ENCODE peak calls at places on chromosomes 12 and 14, in four cellular contexts. Y is cardiac muscle cell, J is AG09309, G is adipocyte. E is an unnamed sample.

GRCh38 chr12:122063691-122064033 is 14.9 kb upstream of the MLXIP start:
- DNase-seq in G (no peak), Y (peak), J (no peak), E (no peak)

GRCh38 chr12:79262938-79263337 is 398.4 kb downstream of the SYT1 start:
- DNase-seq in G (no peak), J (no peak), Y (no peak), E (no peak)

GRCh38 chr14:24315807-24316596 is 4.7 kb downstream of the LTB4R start:
- DNase-seq in J (no peak), G (no peak), Y (peak), E (no peak)

GRCh38 chr12:41903014-41903702 is 241.5 kb downstream of the GXYLT1 start:
- DNase-seq in Y (no peak), G (no peak), J (no peak), E (no peak)

GRCh38 chr12:132173135-132174014 is 29.1 kb downstream of the NOC4L start:
- DNase-seq in Y (no peak), G (no peak), J (no peak), E (no peak)

GRCh38 chr12:81078469-81079196 is 754 bp downstream of the ACSS3 start:
- DNase-seq in G (peak), Y (peak), J (peak), E (no peak)

GRCh38 chr14:67228325-67228984 is 12.8 kb upstream of the PALS1 start:
- DNase-seq in G (no peak), Y (no peak), J (peak), E (no peak)

GRCh38 chr12:53927220-53928029 is 11.2 kb upstream of the HOXC13 start:
- DNase-seq in G (no peak), Y (no peak), J (no peak), E (no peak)

GRCh38 chr12:27105746-27106536 is 23.6 kb upstream of the C12orf71 start:
- DNase-seq in Y (no peak), G (no peak), J (no peak), E (no peak)

GRCh38 chr14:75492832-75493579 is 29.3 kb upstream of the BATF start:
- DNase-seq in J (no peak), G (no peak), Y (no peak), E (no peak)

GRCh38 chr14:88551936-88552565 is 2.8 kb downstream of the PTPN21 start:
- DNase-seq in G (peak), Y (peak), J (no peak), E (no peak)

GRCh38 chr12:1108276-1108675 is 117.3 kb downstream of the ERC1 start:
- DNase-seq in G (no peak), Y (no peak), J (no peak), E (no peak)

GRCh38 chr12:1930816-1931597 is 12.6 kb upstream of the CACNA2D4 start:
- DNase-seq in Y (no peak), J (no peak), G (no peak), E (no peak)

GRCh38 chr14:58152569-58152857 is 500 bp upstream of the ARMH4 start:
- DNase-seq in Y (no peak), J (no peak), G (no peak), E (no peak)

GRCh38 chr14:53174918-53175317 is 21.8 kb upstream of the DDHD1 start:
- DNase-seq in G (no peak), Y (no peak), J (no peak), E (no peak)

GRCh38 chr14:104263671-104264358 is 125.4 kb downstream of the KIF26A start:
- DNase-seq in Y (no peak), G (no peak), J (no peak), E (no peak)

GRCh38 chr12:42442328-42442759 is 116.4 kb downstream of the PPHLN1 start:
- DNase-seq in J (no peak), Y (no peak), G (no peak), E (no peak)

GRCh38 chr12:53096761-53097160 is 706 bp upstream of the IGFBP6 start:
- DNase-seq in J (no peak), G (peak), Y (no peak), E (no peak)

GRCh38 chr12:108722992-108723766 is 8.1 kb downstream of the CORO1C start:
- DNase-seq in Y (peak), G (peak), J (peak), E (no peak)

GRCh38 chr14:77653473-77653872 is 37.0 kb upstream of the SPTLC2 start:
- DNase-seq in Y (no peak), J (no peak), G (no peak), E (no peak)

GRCh38 chr14:71264260-71264659 is 357.0 kb downstream of the PCNX1 start:
- DNase-seq in G (no peak), Y (no peak), J (no peak), E (no peak)

GRCh38 chr12:56120158-56120846 is 2.2 kb downstream of the ZC3H10 start:
- DNase-seq in J (no peak), Y (no peak), G (no peak), E (no peak)

GRCh38 chr14:83940253-83940652 is 1589.7 kb upstream of the FLRT2 start:
- DNase-seq in G (peak), J (no peak), Y (peak), E (no peak)

GRCh38 chr12:48061943-48062719 is 43.7 kb downstream of the SENP1 start:
- DNase-seq in G (no peak), J (no peak), Y (peak), E (no peak)

GRCh38 chr12:67649165-67650126 is 901 bp downstream of the DYRK2 start:
- DNase-seq in J (no peak), Y (no peak), G (peak), E (no peak)

GRCh38 chr12:28497889-28498411 is 307.7 kb downstream of the CCDC91 start:
- DNase-seq in Y (peak), G (peak), J (no peak), E (no peak)

GRCh38 chr14:93036652-93037341 is 78.9 kb downstream of the ITPK1 start:
- DNase-seq in J (no peak), Y (peak), G (no peak), E (no peak)

GRCh38 chr12:27967551-27968054 is 4.9 kb downstream of the PTHLH start:
- DNase-seq in G (no peak), Y (no peak), J (no peak), E (no peak)

GRCh38 chr12:92827836-92828431 is 101.2 kb downstream of the EEA1 start:
- DNase-seq in J (no peak), Y (peak), G (peak), E (no peak)

GRCh38 chr12:48003226-48004038 is 844 bp downstream of the COL2A1 start:
- DNase-seq in G (no peak), Y (peak), J (no peak), E (no peak)

GRCh38 chr12:19410211-19410610 is 29.1 kb upstream of the AEBP2 start:
- DNase-seq in Y (peak), J (no peak), G (no peak), E (no peak)

GRCh38 chr14:40870252-40870651 is 736.4 kb upstream of the LRFN5 start:
- DNase-seq in G (no peak), Y (no peak), J (no peak), E (no peak)

GRCh38 chr12:50926415-50926814 is 25.9 kb upstream of the HIGD1C start:
- DNase-seq in Y (no peak), J (no peak), G (no peak), E (no peak)

GRCh38 chr12:50927356-50927755 is 25.0 kb upstream of the HIGD1C start:
- DNase-seq in Y (no peak), J (no peak), G (no peak), E (no peak)

GRCh38 chr12:50929831-50930230 is 22.5 kb upstream of the HIGD1C start:
- DNase-seq in J (no peak), Y (no peak), G (no peak), E (no peak)

GRCh38 chr12:50927766-50928224 is 24.5 kb upstream of the HIGD1C start:
- DNase-seq in G (no peak), J (no peak), Y (no peak), E (no peak)

GRCh38 chr12:50928392-50928791 is 24.0 kb upstream of the HIGD1C start:
- DNase-seq in J (no peak), G (no peak), Y (no peak), E (no peak)
- H3K4me3 ChIP-seq in J (no peak), G (peak), Y (no peak), E (no peak)

GRCh38 chr12:6646276-6647082 is 753 bp downstream of the ACRBP start:
- DNase-seq in J (no peak), Y (no peak), G (no peak), E (no peak)

GRCh38 chr12:6644903-6645302 is 2.3 kb downstream of the ACRBP start:
- DNase-seq in J (no peak), G (no peak), Y (peak), E (no peak)

GRCh38 chr12:6644257-6644596 is 3.0 kb downstream of the ACRBP start:
- DNase-seq in Y (no peak), G (no peak), J (no peak), E (no peak)

GRCh38 chr12:6643569-6644256 is 3.5 kb downstream of the ACRBP start:
- DNase-seq in J (no peak), Y (no peak), G (no peak), E (no peak)

GRCh38 chr12:6647083-6647604 is at the start of gene ACRBP:
- DNase-seq in G (peak), Y (peak), J (no peak), E (no peak)
- H3K4me3 ChIP-seq in G (peak), Y (peak), J (no peak), E (no peak)

GRCh38 chr14:65321370-65321875 is 91.1 kb upstream of the FUT8 start:
- DNase-seq in G (peak), Y (no peak), J (no peak), E (no peak)
- H3K4me3 ChIP-seq in G (no peak), Y (no peak), J (no peak), E (no peak)

DNA sequence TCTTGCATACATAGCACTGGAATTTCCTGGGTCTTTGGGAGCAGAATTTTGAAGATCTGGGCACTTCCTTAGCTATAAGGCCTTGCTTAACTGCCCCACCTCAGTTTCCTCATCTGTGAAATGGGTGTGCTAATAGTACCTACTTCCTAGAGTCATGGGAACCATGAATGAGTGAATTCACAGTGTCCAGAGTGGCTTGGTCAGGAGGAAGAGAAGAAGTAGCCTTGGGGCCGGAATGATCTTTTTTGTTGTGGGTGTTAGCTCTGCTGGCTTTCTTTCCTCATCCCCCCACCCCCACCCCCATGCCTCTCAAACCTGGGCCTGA is 2.4 kb downstream of the SH2B3 start:
- DNase-seq in Y (no peak), G (no peak), J (no peak), E (no peak)
- H3K4me3 ChIP-seq in Y (no peak), G (peak), J (peak), E (peak)

E was measured in SK-N-MC.